ENCODE peak calls at places on chromosomes 13 and 19, in eight cellular contexts. S is CD8-positive, alpha-beta T cell; T is HCT116; K is natural killer cell; F is A549; D is left lung; Q is heart right ventricle; P is Panc1. E is an unnamed sample.

GRCh38 chr19:39199025-39199424 is 2.3 kb downstream of the NCCRP1 start:
- ATAC-seq in P (peak; percentile 19), T (no peak), D (peak; percentile 41), Q (peak; percentile 52), K (no peak), S (no peak), F (peak; percentile 40), E (peak; percentile 39)

GRCh38 chr19:41324921-41325639 is 15.1 kb downstream of the CCDC97 start:
- ATAC-seq in F (peak; percentile 53), P (peak; percentile 64), D (peak; percentile 34), T (no peak), S (no peak), K (peak; percentile 5), Q (peak; percentile 39), E (peak; percentile 63)

GRCh38 chr13:73133536-73133935 is 74.7 kb downstream of the KLF5 start:
- ATAC-seq in T (no peak), S (no peak), K (no peak), Q (no peak), D (no peak), F (peak; percentile 87), P (no peak), E (no peak)

GRCh38 chr19:55702131-55702627 is 27.2 kb downstream of the EPN1 start:
- ATAC-seq in S (no peak), K (no peak), P (no peak), D (no peak), T (no peak), F (no peak), Q (no peak), E (no peak)

GRCh38 chr19:41425174-41426115 is 1.7 kb downstream of the B3GNT8 start:
- ATAC-seq in T (no peak), K (no peak), Q (no peak), F (no peak), P (no peak), S (no peak), D (peak; percentile 16), E (no peak)

GRCh38 chr13:41595298-41595697 is 137.9 kb downstream of the RGCC start:
- ATAC-seq in S (no peak), P (no peak), F (no peak), K (no peak), Q (no peak), D (peak; percentile 82), T (no peak), E (no peak)

GRCh38 chr19:50333737-50334617 is 4.8 kb upstream of the KCNC3 start:
- ATAC-seq in D (peak; percentile 7), P (peak; percentile 30), T (peak; percentile 8), K (peak; percentile 53), F (peak; percentile 9), S (peak; percentile 22), Q (peak; percentile 26), E (peak; percentile 24)

GRCh38 chr13:54361460-54361859 is 1332.8 kb downstream of the OLFM4 start:
- ATAC-seq in S (no peak), Q (no peak), D (no peak), P (no peak), T (no peak), K (no peak), F (no peak), E (no peak)

GRCh38 chr19:342801-343421 is 1.7 kb downstream of the MIER2 start:
- ATAC-seq in Q (peak; percentile 56), K (no peak), T (no peak), P (peak; percentile 48), F (no peak), D (peak; percentile 35), S (no peak), E (peak; percentile 20)

GRCh38 chr13:51927129-51927528 is 65.4 kb downstream of the CCDC70 start:
- ATAC-seq in P (no peak), K (no peak), F (no peak), Q (no peak), S (no peak), T (no peak), D (no peak), E (no peak)

GRCh38 chr13:61536443-61536842 is 120.8 kb upstream of the PCDH20 start:
- ATAC-seq in D (no peak), T (no peak), K (no peak), Q (no peak), P (no peak), S (no peak), F (no peak), E (no peak)

GRCh38 chr13:112625698-112626097 is 37.7 kb upstream of the TUBGCP3 start:
- ATAC-seq in D (no peak), Q (no peak), K (no peak), S (no peak), T (no peak), P (no peak), F (no peak), E (no peak)

GRCh38 chr13:112870737-112871287 is 98.2 kb upstream of the MCF2L start:
- ATAC-seq in K (no peak), S (no peak), D (no peak), Q (no peak), P (no peak), F (no peak), T (no peak), E (no peak)

GRCh38 chr13:99028890-99029289 is 51.0 kb upstream of the DOCK9 start:
- ATAC-seq in S (peak; percentile 83), T (peak; percentile 37), K (peak; percentile 100), D (peak; percentile 35), F (no peak), P (no peak), Q (no peak), E (no peak)

GRCh38 chr13:50732712-50733111 is 110.8 kb downstream of the DLEU7 start:
- ATAC-seq in S (no peak), F (no peak), K (no peak), D (peak; percentile 56), Q (no peak), P (no peak), T (no peak), E (no peak)

GRCh38 chr13:20127563-20128458 is 33.0 kb downstream of the GJA3 start:
- ATAC-seq in K (peak; percentile 85), Q (peak; percentile 84), F (peak; percentile 92), T (peak; percentile 85), D (peak; percentile 89), P (peak; percentile 93), S (peak; percentile 62), E (peak; percentile 86)

GRCh38 chr13:42320375-42320787 is 48.4 kb downstream of the AKAP11 start:
- ATAC-seq in Q (no peak), F (no peak), P (no peak), S (no peak), D (no peak), T (no peak), K (no peak), E (no peak)

GRCh38 chr13:44422755-44423643 is 49.4 kb downstream of the SERP2 start:
- ATAC-seq in Q (peak; percentile 30), T (no peak), S (no peak), K (no peak), P (no peak), D (no peak), F (no peak), E (peak; percentile 6)

GRCh38 chr13:96781141-96781540 is 213.1 kb downstream of the OXGR1 start:
- ATAC-seq in D (no peak), F (no peak), K (no peak), P (no peak), T (no peak), S (no peak), Q (peak; percentile 70), E (no peak)

GRCh38 chr19:4619668-4620294 is 19.5 kb upstream of the TNFAIP8L1 start:
- ATAC-seq in P (no peak), Q (no peak), F (no peak), S (no peak), K (no peak), T (no peak), D (no peak), E (no peak)

GRCh38 chr19:45781282-45782161 is 768 bp downstream of the DMPK start:
- ATAC-seq in Q (peak; percentile 25), P (peak; percentile 66), T (peak; percentile 46), F (peak; percentile 52), K (no peak), S (no peak), D (peak; percentile 36), E (no peak)

GRCh38 chr19:18233224-18233825 is 7.1 kb upstream of the PDE4C start:
- ATAC-seq in T (peak; percentile 54), F (peak; percentile 72), D (peak; percentile 94), Q (peak; percentile 36), P (no peak), S (peak; percentile 90), K (peak; percentile 88), E (peak; percentile 26)

GRCh38 chr13:43269037-43269476 is 245.7 kb downstream of the DNAJC15 start:
- ATAC-seq in T (no peak), Q (peak; percentile 94), D (peak; percentile 96), P (peak; percentile 97), S (no peak), K (no peak), F (peak; percentile 97), E (peak; percentile 96)

GRCh38 chr19:7069904-7070226 is 362 bp downstream of the ZNF557 start:
- ATAC-seq in D (no peak), S (peak; percentile 5), F (peak; percentile 62), K (peak; percentile 10), T (no peak), P (no peak), Q (no peak), E (no peak)

GRCh38 chr13:50518791-50519201 is 324.7 kb downstream of the DLEU7 start:
- ATAC-seq in F (no peak), P (no peak), K (no peak), T (no peak), Q (no peak), S (no peak), D (peak; percentile 22), E (no peak)

GRCh38 chr19:5687360-5688198 is 2.5 kb upstream of the RPL36 start:
- ATAC-seq in F (no peak), S (no peak), T (no peak), Q (no peak), D (no peak), P (no peak), K (no peak), E (no peak)
- TF ChIP-seq CTCF in F (no peak), S (peak; percentile 40), T (no peak), Q (no peak), D (no peak), P (peak; percentile 69), K (peak; percentile 18), E (no peak)

GRCh38 chr19:15702590-15702930 is 25.3 kb upstream of the OR10H2 start:
- ATAC-seq in D (peak; percentile 63), F (peak; percentile 45), K (peak; percentile 64), Q (peak; percentile 94), P (no peak), S (no peak), T (peak; percentile 76), E (peak; percentile 77)
- TF ChIP-seq CTCF in D (no peak), F (no peak), K (no peak), Q (no peak), P (no peak), S (no peak), T (no peak), E (no peak)

GRCh38 chr13:28953714-28954113 is 133.6 kb downstream of the MTUS2 start:
- ATAC-seq in Q (no peak), T (no peak), S (no peak), D (no peak), F (no peak), K (no peak), P (no peak), E (no peak)
- TF ChIP-seq CTCF in Q (no peak), T (peak; percentile 24), S (no peak), D (no peak), F (no peak), K (no peak), P (no peak), E (no peak)

DNA sequence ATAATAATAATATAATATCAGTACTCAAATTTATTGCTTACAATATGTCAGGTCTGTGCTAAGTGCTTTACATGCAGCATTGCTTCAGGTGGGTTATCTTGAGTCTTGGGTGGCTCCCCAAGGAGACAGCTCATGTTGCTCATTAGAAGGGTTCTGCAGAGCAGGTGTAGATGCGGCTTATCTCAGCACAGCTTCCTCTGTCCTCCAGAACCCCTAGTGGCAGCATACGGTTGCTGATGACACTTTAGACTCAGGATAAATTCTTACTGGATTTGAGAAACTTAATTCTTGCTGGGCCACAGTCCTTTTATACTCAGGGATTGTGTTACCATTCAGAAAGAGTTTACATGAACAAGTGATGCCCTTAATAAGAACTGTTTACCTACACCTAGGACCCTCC is 8.9 kb downstream of the COG3 start:
- ATAC-seq in Q (no peak), K (peak; percentile 33), D (no peak), F (peak; percentile 74), T (peak; percentile 72), S (peak; percentile 85), P (no peak), E (no peak)
- TF ChIP-seq CTCF in Q (peak; percentile 12), K (no peak), D (no peak), F (no peak), T (peak; percentile 50), S (peak; percentile 33), P (peak; percentile 34), E (no peak)